ENCODE peak calls at places on chromosomes 11 and 22, in six cellular contexts. Y is sigmoid colon, L is spleen, J is left ventricle myocardium inferior, K is PC-3, O is lower lobe of right lung. W is an unnamed sample.

GRCh38 chr11:587978-588380 is 11.7 kb downstream of the PHRF1 start:
- DNase-seq in Y (no peak), L (no peak), J (no peak), K (no peak), O (peak; percentile 77), W (peak; percentile 82)

GRCh38 chr11:33530824-33531223 is 169.8 kb downstream of the C11orf91 start:
- DNase-seq in Y (no peak), L (no peak), J (no peak), K (peak; percentile 38), O (no peak), W (no peak)

GRCh38 chr11:106694501-106694900 is 323.8 kb downstream of the GUCY1A2 start:
- DNase-seq in Y (no peak), L (no peak), J (no peak), K (no peak), O (no peak), W (no peak)

GRCh38 chr11:25349537-25349936 is 852.7 kb downstream of the LUZP2 start:
- DNase-seq in Y (no peak), L (no peak), J (no peak), K (no peak), O (no peak), W (no peak)

GRCh38 chr11:111665779-111666178 is 63.5 kb downstream of the SIK2 start:
- DNase-seq in Y (no peak), L (no peak), J (no peak), K (peak; percentile 57), O (no peak), W (no peak)

GRCh38 chr11:72078477-72078876 is 1.9 kb downstream of the NUMA1 start:
- DNase-seq in Y (no peak), L (no peak), J (no peak), K (peak; percentile 49), O (no peak), W (no peak)

GRCh38 chr11:35239476-35240075 is 100.6 kb downstream of the CD44 start:
- DNase-seq in Y (no peak), L (no peak), J (no peak), K (no peak), O (no peak), W (no peak)

GRCh38 chr11:6735306-6735705 is 36.5 kb downstream of the OR2AG2 start:
- DNase-seq in Y (no peak), L (no peak), J (no peak), K (peak; percentile 23), O (no peak), W (no peak)

GRCh38 chr11:68655406-68655805 is 28.9 kb upstream of the GAL start:
- DNase-seq in Y (no peak), L (no peak), J (no peak), K (no peak), O (no peak), W (no peak)

GRCh38 chr11:8963569-8964323 is 496 bp downstream of the TMEM9B start:
- DNase-seq in Y (peak; percentile 90), L (peak; percentile 96), J (peak; percentile 77), K (peak; percentile 70), O (peak; percentile 92), W (peak; percentile 94)

GRCh38 chr11:17015639-17016125 is 1.5 kb upstream of the PLEKHA7 start:
- DNase-seq in Y (no peak), L (no peak), J (peak; percentile 24), K (no peak), O (no peak), W (no peak)

GRCh38 chr22:46377566-46378498 is 42.3 kb downstream of the TRMU start:
- DNase-seq in Y (no peak), L (no peak), J (no peak), K (peak; percentile 79), O (peak; percentile 91), W (peak; percentile 93)

GRCh38 chr11:44638032-44638431 is 72.6 kb downstream of the CD82 start:
- DNase-seq in Y (peak; percentile 14), L (peak; percentile 39), J (no peak), K (no peak), O (no peak), W (no peak)

GRCh38 chr11:64042301-64042700 is 6.6 kb downstream of the FLRT1 start:
- DNase-seq in Y (no peak), L (no peak), J (no peak), K (no peak), O (no peak), W (no peak)

GRCh38 chr22:44686873-44687600 is 15.0 kb upstream of the PRR5 start:
- DNase-seq in Y (no peak), L (no peak), J (no peak), K (no peak), O (no peak), W (no peak)

GRCh38 chr11:32426819-32427615 is 8.3 kb downstream of the WT1 start:
- DNase-seq in Y (no peak), L (peak; percentile 67), J (peak; percentile 63), K (no peak), O (no peak), W (no peak)

GRCh38 chr11:134261626-134262488 is 8.5 kb downstream of the ACAD8 start:
- DNase-seq in Y (no peak), L (no peak), J (no peak), K (peak; percentile 65), O (no peak), W (no peak)

GRCh38 chr22:25780673-25781072 is 38.7 kb downstream of the MYO18B start:
- DNase-seq in Y (no peak), L (no peak), J (no peak), K (no peak), O (no peak), W (no peak)

GRCh38 chr11:12019867-12020416 is 11.5 kb upstream of the DKK3 start:
- DNase-seq in Y (no peak), L (no peak), J (no peak), K (no peak), O (no peak), W (no peak)

GRCh38 chr11:62540804-62541671 is 5.6 kb downstream of the AHNAK start:
- DNase-seq in Y (peak; percentile 75), L (peak; percentile 84), J (peak; percentile 50), K (no peak), O (no peak), W (no peak)

GRCh38 chr11:62542750-62543567 is 3.6 kb downstream of the AHNAK start:
- DNase-seq in Y (peak; percentile 94), L (peak; percentile 95), J (peak; percentile 87), K (peak; percentile 92), O (peak; percentile 85), W (peak; percentile 89)

GRCh38 chr11:62543680-62544444 is 2.7 kb downstream of the AHNAK start:
- DNase-seq in Y (peak; percentile 69), L (no peak), J (no peak), K (peak; percentile 29), O (no peak), W (no peak)

GRCh38 chr11:62544521-62545436 is 1.8 kb downstream of the AHNAK start:
- DNase-seq in Y (peak; percentile 69), L (no peak), J (peak; percentile 53), K (peak; percentile 50), O (no peak), W (no peak)

DNA sequence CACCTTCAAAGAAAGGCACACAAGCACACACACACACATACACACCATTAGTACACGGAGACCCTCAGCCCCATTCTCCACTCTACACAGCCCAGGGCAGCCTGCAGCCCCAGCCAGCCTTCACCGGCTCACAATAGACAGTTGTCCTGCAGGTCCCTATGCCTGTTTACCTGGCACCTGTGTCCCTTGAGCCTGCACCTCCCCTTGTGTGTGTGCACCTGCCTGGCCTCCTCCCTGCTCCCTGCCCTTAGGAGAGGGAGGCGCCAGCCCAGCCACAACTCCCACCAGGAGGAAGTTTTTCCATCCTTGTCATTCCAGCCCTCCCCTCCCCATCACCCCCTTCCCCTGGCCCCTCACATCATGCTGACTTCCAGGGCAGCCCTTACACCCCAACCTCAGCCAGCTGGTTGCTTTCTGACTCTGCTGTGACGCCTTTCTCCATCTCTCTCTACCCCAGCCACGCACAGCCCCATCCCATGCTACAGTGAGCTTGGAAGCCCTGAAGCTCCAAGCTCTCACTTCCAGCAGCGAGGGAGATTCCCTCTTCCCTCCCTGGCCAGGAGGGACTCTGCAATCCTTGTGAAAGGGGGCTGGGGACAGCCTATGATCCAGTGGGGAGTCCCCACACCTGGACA is 4.4 kb downstream of the AHNAK start:
- DNase-seq in Y (no peak), L (no peak), J (no peak), K (no peak), O (no peak), W (no peak)
- H3K27me3 ChIP-seq in Y (no peaks in the 10 kb centered on the region), L (peaks cover 28% of the 10 kb centered on the region), J (no peaks in the 10 kb centered on the region), K (no peaks in the 10 kb centered on the region), O (no peaks in the 10 kb centered on the region), W (no peaks in the 10 kb centered on the region)

DNA sequence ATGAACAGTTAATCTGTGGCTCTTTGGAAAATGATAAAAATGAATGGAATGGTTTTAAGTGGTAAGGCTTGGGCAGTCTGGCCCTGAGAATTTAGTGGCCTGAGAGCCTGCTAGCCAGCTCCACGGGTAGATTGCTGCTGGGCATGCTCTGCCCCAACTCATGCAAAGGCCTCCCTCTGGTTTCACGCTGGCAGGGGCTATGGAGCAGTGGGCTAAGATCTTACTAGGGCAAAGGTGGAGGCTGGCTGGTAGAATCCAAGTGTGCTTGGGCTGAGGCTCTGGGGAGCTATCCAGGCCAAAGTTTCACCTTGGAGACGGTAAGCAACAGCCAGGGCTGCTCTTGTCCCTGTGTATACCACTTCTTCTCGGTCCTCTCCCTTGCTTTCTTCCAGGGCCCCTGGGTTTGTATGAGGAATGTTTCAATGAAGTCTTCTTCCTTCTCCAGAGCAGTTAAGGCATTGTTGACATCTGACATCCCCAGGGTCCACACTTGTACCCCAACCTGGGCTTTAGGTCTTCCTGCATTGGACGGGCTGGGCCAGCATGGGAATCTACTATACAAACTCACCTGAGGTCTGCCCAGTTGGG is 27.4 kb downstream of the UBE2L3 start:
- DNase-seq in Y (no peak), L (no peak), J (no peak), K (no peak), O (no peak), W (no peak)
- H3K27ac ChIP-seq in Y (no peak overlapping the region), L (no peak overlapping the region), J (peak overlapping the region; percentile 65), K (no peak overlapping the region), O (no peak overlapping the region), W (no peak overlapping the region)

DNA sequence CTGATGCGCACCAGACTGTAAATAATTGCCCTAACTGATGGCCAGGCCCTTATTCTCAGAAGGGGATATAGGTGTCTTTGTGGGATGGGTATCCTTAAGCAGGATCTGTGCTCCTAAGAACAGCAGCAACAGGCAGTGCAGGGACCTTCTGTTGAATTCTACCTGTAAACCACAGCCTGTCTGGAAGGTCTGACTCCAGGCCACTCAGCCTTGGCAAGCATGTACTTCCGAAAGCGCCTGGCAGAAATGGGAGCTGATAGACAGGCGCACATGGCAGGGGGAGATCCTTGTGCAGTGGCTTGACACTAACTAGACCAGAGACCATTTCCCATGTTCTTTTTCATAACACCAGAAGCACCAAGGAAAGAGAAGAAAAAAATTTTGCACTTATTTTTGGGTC is 59.0 kb downstream of the C22orf31 start:
- DNase-seq in Y (no peak), L (no peak), J (peak; percentile 20), K (no peak), O (no peak), W (no peak)
- H3K4me1 ChIP-seq in Y (no peaks in the 10 kb centered on the region), L (no peaks in the 10 kb centered on the region), J (peaks cover 35% of the 10 kb centered on the region), K (peaks cover 8% of the 10 kb centered on the region), O (peaks cover 23% of the 10 kb centered on the region), W (peaks cover 9% of the 10 kb centered on the region)

DNA sequence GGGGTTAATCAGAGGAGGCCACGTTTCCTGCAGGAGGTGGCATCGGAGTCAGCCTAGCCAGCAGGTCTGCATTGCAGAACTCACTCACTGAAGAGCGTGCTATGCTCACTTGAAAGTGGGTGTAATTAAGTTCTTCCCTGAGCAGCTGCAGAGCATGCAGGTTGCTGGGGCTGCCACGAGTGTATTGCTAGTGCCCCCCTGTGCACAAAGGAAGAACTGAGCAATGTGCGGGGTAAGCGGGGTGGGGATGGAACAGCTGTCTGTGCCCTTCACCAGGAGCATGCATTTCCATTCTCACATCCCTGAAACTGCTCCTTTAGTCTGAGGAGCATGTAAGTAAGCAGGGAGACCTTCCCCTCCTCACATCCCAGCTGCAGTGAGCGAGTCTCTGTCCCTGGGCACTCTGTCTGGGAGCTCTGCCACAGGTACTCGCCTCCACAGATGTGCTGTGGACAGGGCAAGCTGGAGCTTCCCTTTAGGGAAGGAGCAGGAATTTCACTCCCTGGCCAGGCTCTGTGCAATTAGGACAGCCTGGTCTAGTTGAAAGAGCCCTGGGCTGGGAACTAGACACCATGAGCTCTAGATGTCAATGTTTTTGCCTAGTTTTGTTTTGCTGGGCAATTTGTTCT is 1031.8 kb downstream of the NTM start:
- DNase-seq in Y (no peak), L (no peak), J (peak; percentile 18), K (peak; percentile 22), O (no peak), W (no peak)
- H3K27me3 ChIP-seq in Y (peaks cover 7% of the 10 kb centered on the region), L (no peaks in the 10 kb centered on the region), J (peaks cover 75% of the 10 kb centered on the region), K (peaks cover 3% of the 10 kb centered on the region), O (peaks cover 14% of the 10 kb centered on the region), W (peaks cover 15% of the 10 kb centered on the region)

W was measured in upper lobe of right lung.